ENCODE peak calls at places on chromosomes 12 and 14, in seven cellular contexts. M is adrenal gland, R is A549, T is dorsolateral prefrontal cortex, Z is fibroblast of the aortic adventitia, Q is cardiac fibroblast, U is HFF-Myc. S is an unnamed sample.

GRCh38 chr12:109840349-109841073 is 7.3 kb upstream of the TRPV4 start:
- DNase-seq in M (no peak), R (peak; percentile 53), T (no peak), Z (no peak), Q (no peak), U (no peak), S (no peak)

GRCh38 chr14:75372260-75372659 is 55.6 kb upstream of the JDP2 start:
- DNase-seq in M (no peak), R (no peak), T (peak; percentile 81), Z (no peak), Q (peak; percentile 63), U (no peak), S (no peak)

GRCh38 chr14:55436530-55436929 is 3.9 kb downstream of the TBPL2 start:
- DNase-seq in M (no peak), R (no peak), T (no peak), Z (no peak), Q (no peak), U (no peak), S (no peak)

GRCh38 chr12:13004368-13004767 is 4.3 kb upstream of the HEBP1 start:
- DNase-seq in M (no peak), R (no peak), T (no peak), Z (peak; percentile 48), Q (peak; percentile 64), U (no peak), S (no peak)

GRCh38 chr12:104257913-104258472 is 42.4 kb downstream of the TXNRD1 start:
- DNase-seq in M (no peak), R (no peak), T (no peak), Z (no peak), Q (no peak), U (no peak), S (no peak)

GRCh38 chr12:19771858-19772257 is 332.6 kb downstream of the AEBP2 start:
- DNase-seq in M (no peak), R (no peak), T (no peak), Z (peak; percentile 96), Q (peak; percentile 93), U (no peak), S (no peak)

GRCh38 chr14:80977103-80977728 is 21.8 kb downstream of the TSHR start:
- DNase-seq in M (no peak), R (no peak), T (no peak), Z (no peak), Q (no peak), U (no peak), S (no peak)

GRCh38 chr14:103281496-103282231 is 52.4 kb upstream of the EIF5 start:
- DNase-seq in M (peak; percentile 72), R (peak; percentile 62), T (no peak), Z (peak; percentile 59), Q (peak; percentile 69), U (no peak), S (peak; percentile 45)

GRCh38 chr14:73259837-73260236 is 22.5 kb downstream of the PAPLN start:
- DNase-seq in M (no peak), R (no peak), T (no peak), Z (no peak), Q (no peak), U (no peak), S (no peak)

GRCh38 chr12:131194166-131194565 is 240.5 kb downstream of the ADGRD1 start:
- DNase-seq in M (no peak), R (peak; percentile 13), T (no peak), Z (no peak), Q (no peak), U (no peak), S (no peak)

GRCh38 chr12:46555379-46555778 is 182.8 kb upstream of the SLC38A2 start:
- DNase-seq in M (no peak), R (no peak), T (no peak), Z (peak; percentile 92), Q (peak; percentile 86), U (no peak), S (no peak)

GRCh38 chr14:90677484-90678045 is 138.7 kb downstream of the TTC7B start:
- DNase-seq in M (no peak), R (no peak), T (no peak), Z (peak; percentile 84), Q (peak; percentile 80), U (no peak), S (no peak)

GRCh38 chr12:117331691-117332090 is 29.7 kb downstream of the NOS1 start:
- DNase-seq in M (no peak), R (peak; percentile 27), T (no peak), Z (no peak), Q (no peak), U (no peak), S (no peak)
- TF ChIP-seq CTCF in M (no peak), R (peak; percentile 45), T (no peak), Z (no peak), Q (no peak), U (no peak), S (no peak)

GRCh38 chr12:87847147-87847546 is 182.1 kb downstream of the C12orf50 start:
- DNase-seq in M (no peak), R (no peak), T (no peak), Z (no peak), Q (no peak), U (no peak), S (no peak)
- H3K4me3 ChIP-seq in M (no peak overlapping the region), R (no peak overlapping the region), T (no peak overlapping the region), Z (no peak overlapping the region), Q (no peak overlapping the region), U (no peak overlapping the region), S (no peak overlapping the region)

DNA sequence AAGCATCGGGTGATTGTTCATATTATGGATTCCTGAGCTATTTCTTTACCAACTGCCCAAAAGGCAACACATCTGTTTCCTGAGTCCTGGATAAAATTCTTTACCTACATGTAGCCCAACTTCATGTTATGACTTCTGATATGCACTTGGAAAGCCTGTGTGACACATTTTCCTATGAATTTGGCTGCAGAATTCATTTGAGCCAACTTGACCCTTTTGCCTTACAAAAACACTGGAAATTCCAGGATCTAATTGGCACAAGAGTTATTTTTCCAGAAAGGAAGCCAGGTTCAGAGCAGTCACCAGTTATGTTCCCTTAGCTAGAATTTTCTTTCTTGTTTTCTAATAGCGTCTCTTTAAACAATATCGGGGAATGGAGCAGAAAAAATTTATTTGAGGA is 202.5 kb upstream of the LRIG3 start:
- DNase-seq in M (no peak), R (no peak), T (no peak), Z (peak; percentile 69), Q (peak; percentile 54), U (no peak), S (no peak)
- TF ChIP-seq CTCF in M (no peak), R (no peak), T (no peak), Z (no peak), Q (no peak), U (no peak), S (no peak)

GRCh38 chr14:61555056-61555838 is 140.1 kb upstream of the HIF1A start:
- DNase-seq in M (no peak), R (no peak), T (no peak), Z (peak; percentile 36), Q (peak; percentile 59), U (no peak), S (no peak)

GRCh38 chr14:61549425-61549824 is 145.9 kb upstream of the HIF1A start:
- DNase-seq in M (no peak), R (no peak), T (no peak), Z (no peak), Q (peak; percentile 77), U (no peak), S (no peak)

GRCh38 chr14:61553730-61554641 is 141.3 kb upstream of the HIF1A start:
- DNase-seq in M (peak; percentile 77), R (peak; percentile 85), T (no peak), Z (peak; percentile 99), Q (peak; percentile 95), U (peak; percentile 66), S (peak; percentile 57)

GRCh38 chr14:61551419-61551818 is 143.9 kb upstream of the HIF1A start:
- DNase-seq in M (no peak), R (no peak), T (no peak), Z (no peak), Q (no peak), U (no peak), S (no peak)

DNA sequence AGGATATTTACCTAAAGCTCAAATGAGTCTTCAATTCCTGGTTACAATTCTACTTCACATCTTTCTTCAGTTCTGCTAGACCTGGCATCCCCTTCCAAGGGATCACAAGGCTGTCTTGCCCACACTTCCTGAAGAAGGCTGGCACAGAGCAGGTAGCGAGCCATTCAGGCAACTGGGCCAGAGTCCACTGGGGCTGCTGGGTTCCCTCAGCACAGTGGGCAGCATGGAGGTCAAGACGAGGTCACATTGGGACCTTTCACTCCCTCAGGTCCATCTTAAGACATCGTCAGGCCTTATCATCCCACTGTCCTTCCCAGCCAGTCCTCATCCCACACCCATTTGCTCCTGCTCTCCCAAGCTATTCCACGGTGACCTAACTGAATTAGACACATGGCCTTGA is 143.1 kb upstream of the HIF1A start:
- DNase-seq in M (no peak), R (no peak), T (no peak), Z (no peak), Q (no peak), U (no peak), S (no peak)
- H3K4me3 ChIP-seq in M (no peak overlapping the region), R (no peak overlapping the region), T (no peak overlapping the region), Z (no peak overlapping the region), Q (no peak overlapping the region), U (no peak overlapping the region), S (no peak overlapping the region)

DNA sequence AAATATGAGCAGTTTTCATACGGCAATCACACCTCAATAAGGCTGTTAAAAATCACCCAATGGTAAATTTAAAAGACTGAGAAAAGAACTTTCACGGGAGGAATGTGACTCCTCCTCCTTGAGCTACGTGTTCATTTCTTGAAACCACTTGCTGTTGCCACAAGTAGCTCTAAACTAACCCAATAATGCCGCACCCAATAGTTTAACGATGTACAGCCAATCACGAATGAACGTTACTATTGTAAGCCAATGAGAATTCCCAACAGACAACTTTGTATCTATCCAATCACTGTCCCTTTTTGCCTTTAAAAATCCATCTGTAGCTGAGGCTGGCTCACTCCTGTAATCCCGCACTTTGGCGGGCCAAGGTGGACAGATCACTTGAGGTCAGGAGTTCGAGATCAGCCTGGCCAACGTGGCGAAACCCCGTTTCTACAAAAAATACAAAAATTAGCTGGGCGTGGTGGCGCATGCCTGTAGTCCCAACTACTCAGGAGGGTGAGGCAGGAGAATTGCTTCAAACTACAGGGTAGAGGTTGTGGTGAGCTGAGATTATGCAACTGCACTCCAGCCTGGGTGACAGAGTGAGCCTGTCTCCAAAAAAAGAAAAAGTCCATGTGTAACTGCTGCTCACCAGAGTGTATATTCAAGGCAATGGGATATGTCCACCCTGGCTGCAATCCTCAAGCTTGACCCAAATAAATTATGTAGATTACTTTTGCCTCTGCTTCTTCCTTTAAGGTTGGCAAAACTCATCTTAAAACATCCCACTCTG is 24.4 kb upstream of the BTBD6 start:
- DNase-seq in M (no peak), R (no peak), T (no peak), Z (no peak), Q (no peak), U (no peak), S (no peak)
- TF ChIP-seq CTCF in M (no peak), R (no peak), T (no peak), Z (no peak), Q (no peak), U (no peak), S (no peak)

GRCh38 chr14:104510216-104510615 is 69.3 kb upstream of the C14orf180 start:
- DNase-seq in M (no peak), R (no peak), T (no peak), Z (no peak), Q (no peak), U (no peak), S (no peak)
- H3K4me3 ChIP-seq in M (no peak overlapping the region), R (no peak overlapping the region), T (no peak overlapping the region), Z (no peak overlapping the region), Q (no peak overlapping the region), U (no peak overlapping the region), S (no peak overlapping the region)